ENCODE peak calls at places on chromosomes 2 and 18, in six cellular contexts. L, M, H, T, N and E are unnamed samples.

GRCh38 chr2:239767016-239767905 is 257.9 kb downstream of the NDUFA10 start:
- DNase-seq in N (no peak), L (no peak), M (no peak), T (no peak), H (no peak), E (no peak)

GRCh38 chr2:41873102-41873501 is 174.7 kb upstream of the PKDCC start:
- DNase-seq in T (no peak), H (no peak), N (no peak), M (no peak), L (no peak), E (no peak)

GRCh38 chr2:240604291-240604938 is 17.9 kb downstream of the CAPN10 start:
- DNase-seq in M (peak), N (peak), H (peak), T (peak), L (peak), E (peak)

GRCh38 chr18:3447035-3447894 is 2.7 kb upstream of the TGIF1 start:
- DNase-seq in T (no peak), L (no peak), N (peak), H (peak), M (peak), E (peak)

GRCh38 chr2:239355139-239355538 is 45.7 kb downstream of the HDAC4 start:
- DNase-seq in L (no peak), H (no peak), N (no peak), T (no peak), M (peak), E (no peak)

GRCh38 chr2:32755666-32756065 is 127.8 kb downstream of the TTC27 start:
- DNase-seq in N (no peak), L (no peak), T (no peak), H (no peak), M (no peak), E (no peak)

GRCh38 chr2:10903861-10904210 is 7.9 kb upstream of the KCNF1 start:
- DNase-seq in M (no peak), N (no peak), H (no peak), L (no peak), T (no peak), E (no peak)

GRCh38 chr18:77702686-77703085 is 453.0 kb downstream of the GALR1 start:
- DNase-seq in T (no peak), L (peak), H (no peak), N (no peak), M (peak), E (peak)

GRCh38 chr18:38368886-38369285 is 803.3 kb upstream of the CELF4 start:
- DNase-seq in L (no peak), H (no peak), M (no peak), N (no peak), T (no peak), E (no peak)

GRCh38 chr18:41073372-41073954 is 881.6 kb upstream of the PIK3C3 start:
- DNase-seq in N (no peak), L (no peak), M (peak), T (no peak), H (no peak), E (no peak)

GRCh38 chr2:201135396-201135795 is 19.4 kb downstream of the CFLAR start:
- DNase-seq in M (no peak), H (no peak), T (no peak), N (no peak), L (no peak), E (no peak)

GRCh38 chr2:15149063-15149462 is 412.1 kb downstream of the NBAS start:
- DNase-seq in T (no peak), N (no peak), L (no peak), M (no peak), H (no peak), E (no peak)

GRCh38 chr2:119710281-119710680 is 31.3 kb downstream of the TMEM177 start:
- DNase-seq in H (no peak), N (no peak), M (no peak), L (no peak), T (no peak), E (no peak)

GRCh38 chr2:222218786-222219185 is 80.0 kb downstream of the PAX3 start:
- DNase-seq in M (no peak), T (no peak), L (no peak), H (no peak), N (no peak), E (no peak)

GRCh38 chr2:171416009-171416926 is 17.5 kb downstream of the METTL8 start:
- DNase-seq in H (peak), M (peak), T (peak), N (peak), L (peak), E (peak)

GRCh38 chr2:241815477-241816430 is 6.8 kb downstream of the NEU4 start:
- DNase-seq in N (peak), L (no peak), M (no peak), T (no peak), H (no peak), E (peak)

GRCh38 chr2:164903214-164903613 is 52.1 kb downstream of the SLC38A11 start:
- DNase-seq in N (no peak), H (no peak), M (peak), L (no peak), T (no peak), E (no peak)

GRCh38 chr2:85259865-85260264 is 67.9 kb downstream of the TGOLN2 start:
- DNase-seq in H (no peak), M (no peak), N (no peak), L (no peak), T (no peak), E (no peak)

DNA sequence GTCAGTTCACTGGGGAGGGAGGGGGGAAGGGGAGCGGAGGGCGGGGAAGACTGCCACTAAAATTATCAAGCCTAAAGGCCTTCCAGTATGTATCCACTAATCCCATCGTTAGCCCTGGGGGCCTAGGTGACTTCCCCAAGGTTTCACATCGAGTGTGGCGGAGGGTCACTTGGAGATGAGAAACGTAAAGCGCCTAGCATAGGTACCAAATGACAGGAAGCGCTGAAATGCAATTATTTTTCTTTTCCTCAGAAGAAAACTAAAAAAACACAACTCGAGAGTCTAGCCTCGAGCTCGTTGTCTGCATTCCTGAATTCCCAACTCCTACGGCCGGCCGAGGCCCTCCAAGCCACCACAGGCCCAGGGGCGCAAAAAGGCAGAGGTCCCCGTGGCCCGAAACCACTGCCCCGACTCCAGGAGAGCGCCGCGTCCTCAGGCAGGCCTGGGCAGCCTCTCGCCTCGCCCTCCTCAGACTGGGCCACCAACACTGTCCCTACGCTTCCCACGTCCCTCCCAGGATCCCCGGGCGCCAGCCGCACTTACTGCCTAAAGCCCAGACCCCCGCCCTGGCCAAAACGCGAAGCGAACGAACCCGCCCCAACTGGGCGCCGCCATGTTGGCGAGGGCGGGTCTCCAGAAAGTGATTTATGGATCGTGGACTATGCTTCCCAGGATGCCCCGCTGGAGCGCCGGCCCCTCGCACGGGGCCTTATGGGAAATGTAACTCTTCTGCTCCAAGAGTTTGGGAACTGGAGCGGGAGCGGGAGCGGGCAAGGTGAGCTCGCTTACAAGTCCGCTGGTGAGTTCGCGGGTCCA is at the start of gene USP40:
- DNase-seq in L (peak), N (peak), H (peak), M (peak), T (peak), E (peak)
- TF ChIP-seq POLR2A in L (peak), N (peak), H (no peak), M (peak), T (peak), E (peak)

GRCh38 chr2:215396595-215397313 is 39.1 kb downstream of the FN1 start:
- DNase-seq in N (no peak), T (no peak), L (no peak), H (no peak), M (peak), E (peak)
- TF ChIP-seq POLR2A in N (no peak), T (no peak), L (no peak), H (no peak), M (no peak), E (no peak)

GRCh38 chr2:113219889-113220641 is 46.3 kb downstream of the PSD4 start:
- DNase-seq in M (peak), N (no peak), H (peak), L (peak), T (no peak), E (peak)
- TF ChIP-seq POLR2A in M (no peak), N (no peak), H (no peak), L (peak), T (no peak), E (no peak)

GRCh38 chr2:38491436-38491835 is 111.3 kb downstream of the HNRNPLL start:
- DNase-seq in T (no peak), M (no peak), N (no peak), L (no peak), H (no peak), E (no peak)
- TF ChIP-seq POLR2A in T (no peak), M (no peak), N (no peak), L (no peak), H (no peak), E (no peak)

DNA sequence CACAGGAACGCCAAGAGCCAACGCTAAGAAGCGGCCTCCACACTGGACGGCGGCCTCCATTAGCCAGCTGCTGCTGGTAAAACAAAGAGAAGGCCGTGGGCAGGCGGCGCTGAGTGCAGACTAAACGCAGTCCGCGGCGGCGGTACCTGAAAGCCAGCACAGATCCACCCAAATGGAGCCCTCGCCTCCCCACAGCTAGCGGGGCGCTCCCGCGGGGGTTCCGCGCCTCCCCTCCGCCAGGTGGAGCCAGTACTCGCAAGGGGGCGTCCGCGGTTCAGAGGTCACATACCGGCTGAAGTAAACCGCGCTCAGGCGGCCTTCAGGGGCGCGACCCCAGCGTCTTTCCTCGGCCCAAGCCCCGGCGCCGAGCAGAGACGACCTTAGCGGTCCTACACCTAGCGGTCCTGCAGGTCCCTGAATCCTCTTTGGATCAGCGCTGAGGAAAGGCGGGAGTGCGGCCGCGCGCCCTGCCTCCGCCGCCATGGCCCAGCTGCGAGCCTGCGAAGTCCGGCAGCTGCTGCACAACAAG is 293.1 kb upstream of the ERBB4 start:
- DNase-seq in M (no peak), N (peak), H (no peak), L (no peak), T (no peak), E (no peak)
- TF ChIP-seq POLR2A in M (no peak), N (no peak), H (no peak), L (no peak), T (no peak), E (no peak)

GRCh38 chr2:96260404-96261260 is 5.2 kb downstream of the TMEM127 start:
- DNase-seq in N (peak), M (peak), T (peak), H (peak), L (peak), E (peak)
- TF ChIP-seq POLR2A in N (no peak), M (peak), T (peak), H (no peak), L (no peak), E (no peak)